ENCODE peak calls at places on chromosomes 4 and X, in eight cellular contexts. X is effector CD4-positive, alpha-beta T cell; F is germinal center; P is fibroblast of the aortic adventitia; O is mesenchymal stem cell; C is LoVo; V is fibroblast of villous mesenchyme; D is pons. B is an unnamed sample.
A peak's percentile ranks its signal among the peaks of the same experiment; 100 is the strongest.

GRCh38 chr4:150242820-150243458 is 164.7 kb downstream of the DCLK2 start:
- DNase-seq in X (no peak), F (peak; percentile 32), P (peak; percentile 66), O (peak; percentile 64), C (peak; percentile 11), V (peak; percentile 55), D (peak; percentile 37), B (peak; percentile 37)

GRCh38 chr4:76430519-76431388 is 4.3 kb upstream of the SHROOM3 start:
- DNase-seq in X (no peak), F (peak; percentile 30), P (peak; percentile 80), O (peak; percentile 64), C (peak; percentile 65), V (peak; percentile 61), D (peak; percentile 70), B (peak; percentile 36)

GRCh38 chr4:187380181-187380581 is 615.4 kb upstream of the ZFP42 start:
- DNase-seq in X (no peak), F (no peak), P (no peak), O (no peak), C (peak; percentile 16), V (peak; percentile 11), D (no peak), B (no peak)

GRCh38 chr4:38367642-38368189 is 296.3 kb upstream of the KLF3 start:
- DNase-seq in X (no peak), F (no peak), P (no peak), O (peak; percentile 26), C (no peak), V (no peak), D (no peak), B (no peak)

GRCh38 chr4:37793562-37793961 is 32.9 kb upstream of the PGM2 start:
- DNase-seq in X (no peak), F (peak; percentile 8), P (peak; percentile 25), O (peak; percentile 30), C (no peak), V (peak; percentile 23), D (peak; percentile 43), B (peak; percentile 17)

GRCh38 chr4:76755756-76756155 is 142.2 kb downstream of the SOWAHB start:
- DNase-seq in X (no peak), F (no peak), P (no peak), O (no peak), C (no peak), V (no peak), D (no peak), B (no peak)

GRCh38 chrX:82230013-82230412 is 1028.1 kb downstream of the SH3BGRL start:
- DNase-seq in X (no peak), F (no peak), P (no peak), O (no peak), C (no peak), V (no peak), D (no peak), B (no peak)

GRCh38 chr4:7256989-7257810 is 64.9 kb downstream of the SORCS2 start:
- DNase-seq in X (no peak), F (no peak), P (no peak), O (no peak), C (no peak), V (no peak), D (no peak), B (no peak)

GRCh38 chr4:114673306-114673705 is 74.7 kb downstream of the UGT8 start:
- DNase-seq in X (no peak), F (no peak), P (no peak), O (no peak), C (no peak), V (no peak), D (no peak), B (no peak)

GRCh38 chr4:26912810-26913209 is 52.2 kb downstream of the STIM2 start:
- DNase-seq in X (no peak), F (no peak), P (no peak), O (peak; percentile 52), C (no peak), V (peak; percentile 30), D (no peak), B (no peak)

GRCh38 chr4:181143241-181143854 is 1099.9 kb upstream of the TENM3 start:
- DNase-seq in X (peak; percentile 50), F (peak; percentile 33), P (peak; percentile 82), O (peak; percentile 65), C (peak; percentile 69), V (peak; percentile 73), D (peak; percentile 79), B (peak; percentile 10)

GRCh38 chr4:90727938-90728337 is 600.7 kb downstream of the CCSER1 start:
- DNase-seq in X (no peak), F (no peak), P (no peak), O (no peak), C (peak; percentile 61), V (no peak), D (no peak), B (peak; percentile 47)

GRCh38 chr4:122403860-122404259 is 25.0 kb downstream of the ADAD1 start:
- DNase-seq in X (no peak), F (no peak), P (no peak), O (no peak), C (no peak), V (no peak), D (no peak), B (no peak)

GRCh38 chr4:142697303-142697702 is 148.8 kb downstream of the INPP4B start:
- DNase-seq in X (no peak), F (no peak), P (no peak), O (no peak), C (no peak), V (no peak), D (no peak), B (no peak)

GRCh38 chr4:37567781-37568180 is 118.4 kb downstream of the RELL1 start:
- DNase-seq in X (no peak), F (no peak), P (peak; percentile 22), O (no peak), C (no peak), V (peak; percentile 10), D (no peak), B (no peak)

GRCh38 chr4:106746451-106746850 is 289.7 kb downstream of the DKK2 start:
- DNase-seq in X (no peak), F (no peak), P (no peak), O (peak; percentile 74), C (no peak), V (peak; percentile 43), D (no peak), B (no peak)

GRCh38 chr4:126784966-126785580 is 847.7 kb upstream of the INTU start:
- DNase-seq in X (no peak), F (no peak), P (no peak), O (no peak), C (no peak), V (no peak), D (no peak), B (no peak)

GRCh38 chr4:14236359-14236758 is 608.8 kb upstream of the BOD1L1 start:
- DNase-seq in X (no peak), F (no peak), P (no peak), O (no peak), C (no peak), V (no peak), D (no peak), B (no peak)

GRCh38 chr4:6087669-6088068 is 69.4 kb upstream of the C4orf50 start:
- DNase-seq in X (no peak), F (no peak), P (peak; percentile 2), O (no peak), C (peak; percentile 20), V (peak; percentile 16), D (peak; percentile 29), B (peak; percentile 15)